ENCODE peak calls at places on chromosomes 7 and 10, in nine cellular contexts. X is Peyer's patch, N is right cardiac atrium, A is neuronal stem cell, V is uterus, S is dorsolateral prefrontal cortex, M is fibroblast of lung, C is A549, D is GM23338. L is an unnamed sample.

GRCh38 chr7:2863461-2864066 is 19.5 kb upstream of the GNA12 start:
- DNase-seq in X (peak; percentile 75), N (peak; percentile 91), A (no peak), V (peak; percentile 81), S (no peak), M (peak; percentile 97), C (peak; percentile 83), D (peak; percentile 58), L (peak; percentile 83)

GRCh38 chr7:2646336-2646679 is 14.5 kb downstream of the TTYH3 start:
- DNase-seq in X (no peak), N (no peak), A (no peak), V (no peak), S (no peak), M (no peak), C (no peak), D (no peak), L (no peak)

GRCh38 chr10:63699785-63700184 is 178.6 kb downstream of the REEP3 start:
- DNase-seq in X (no peak), N (peak; percentile 75), A (no peak), V (peak; percentile 57), S (no peak), M (peak; percentile 74), C (no peak), D (no peak), L (no peak)

GRCh38 chr7:2104107-2104710 is 128.5 kb downstream of the MAD1L1 start:
- DNase-seq in X (peak; percentile 69), N (peak; percentile 89), A (peak; percentile 64), V (peak; percentile 94), S (peak; percentile 71), M (peak; percentile 93), C (peak; percentile 81), D (peak; percentile 90), L (peak; percentile 83)

GRCh38 chr10:125687507-125688185 is 4.7 kb upstream of the TEX36 start:
- DNase-seq in X (no peak), N (no peak), A (no peak), V (no peak), S (no peak), M (no peak), C (no peak), D (no peak), L (no peak)

GRCh38 chr10:31413325-31413724 is 94.3 kb downstream of the ZEB1 start:
- DNase-seq in X (no peak), N (no peak), A (no peak), V (no peak), S (no peak), M (peak; percentile 9), C (no peak), D (no peak), L (no peak)

GRCh38 chr10:102644646-102645387 is 538 bp downstream of the TRIM8 start:
- DNase-seq in X (peak; percentile 86), N (peak; percentile 84), A (peak; percentile 62), V (peak; percentile 78), S (peak; percentile 77), M (peak; percentile 70), C (peak; percentile 90), D (peak; percentile 89), L (peak; percentile 81)

GRCh38 chr7:94274828-94275227 is 119.9 kb upstream of the COL1A2 start:
- DNase-seq in X (no peak), N (no peak), A (no peak), V (no peak), S (no peak), M (no peak), C (no peak), D (no peak), L (no peak)

GRCh38 chr7:14936530-14936929 is 34.0 kb upstream of the DGKB start:
- DNase-seq in X (no peak), N (no peak), A (no peak), V (peak; percentile 59), S (no peak), M (peak; percentile 30), C (peak; percentile 9), D (peak; percentile 15), L (peak; percentile 30)

GRCh38 chr10:23081891-23082290 is 13.5 kb upstream of the MSRB2 start:
- DNase-seq in X (no peak), N (no peak), A (no peak), V (no peak), S (no peak), M (peak; percentile 22), C (peak; percentile 51), D (peak; percentile 66), L (no peak)

DNA sequence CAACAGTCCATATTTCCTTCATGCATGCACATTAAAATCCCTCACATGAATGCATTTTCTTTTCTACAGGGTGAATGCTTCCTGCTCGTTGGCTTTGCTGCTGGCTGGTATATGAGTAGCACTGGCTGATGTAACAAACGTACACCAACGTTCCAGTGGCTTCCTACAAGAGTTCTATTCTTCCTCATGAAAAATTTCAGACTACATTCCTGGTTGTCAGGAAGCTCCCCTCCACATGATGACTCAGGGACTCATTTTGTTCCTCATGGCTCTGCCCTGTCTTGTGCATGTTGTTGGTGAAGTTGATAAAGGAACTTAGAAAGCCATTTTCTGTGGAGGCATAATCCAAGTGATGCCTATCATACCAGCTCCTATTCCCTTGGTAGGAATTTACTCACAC is 470.7 kb upstream of the KLF6 start:
- DNase-seq in X (no peak), N (no peak), A (no peak), V (no peak), S (no peak), M (no peak), C (no peak), D (no peak), L (no peak)
- H3K27ac ChIP-seq in X (no peak overlapping the region), N (no peak overlapping the region), A (no peak overlapping the region), V (no peak overlapping the region), S (no peak overlapping the region), M (no peak overlapping the region), C (no peak overlapping the region), D (no peak overlapping the region), L (no peak overlapping the region)

GRCh38 chr10:132554991-132555647 is 17.5 kb downstream of the INPP5A start:
- DNase-seq in X (peak; percentile 88), N (peak; percentile 59), A (no peak), V (no peak), S (no peak), M (no peak), C (no peak), D (no peak), L (peak; percentile 63)

GRCh38 chr10:132555648-132556575 is 18.3 kb downstream of the INPP5A start:
- DNase-seq in X (peak; percentile 48), N (no peak), A (no peak), V (no peak), S (no peak), M (no peak), C (no peak), D (no peak), L (no peak)

GRCh38 chr10:132551808-132552130 is 14.2 kb downstream of the INPP5A start:
- DNase-seq in X (no peak), N (no peak), A (no peak), V (no peak), S (no peak), M (no peak), C (no peak), D (no peak), L (no peak)

GRCh38 chr10:132556994-132557441 is 19.4 kb downstream of the INPP5A start:
- DNase-seq in X (no peak), N (no peak), A (no peak), V (no peak), S (no peak), M (no peak), C (no peak), D (no peak), L (no peak)

DNA sequence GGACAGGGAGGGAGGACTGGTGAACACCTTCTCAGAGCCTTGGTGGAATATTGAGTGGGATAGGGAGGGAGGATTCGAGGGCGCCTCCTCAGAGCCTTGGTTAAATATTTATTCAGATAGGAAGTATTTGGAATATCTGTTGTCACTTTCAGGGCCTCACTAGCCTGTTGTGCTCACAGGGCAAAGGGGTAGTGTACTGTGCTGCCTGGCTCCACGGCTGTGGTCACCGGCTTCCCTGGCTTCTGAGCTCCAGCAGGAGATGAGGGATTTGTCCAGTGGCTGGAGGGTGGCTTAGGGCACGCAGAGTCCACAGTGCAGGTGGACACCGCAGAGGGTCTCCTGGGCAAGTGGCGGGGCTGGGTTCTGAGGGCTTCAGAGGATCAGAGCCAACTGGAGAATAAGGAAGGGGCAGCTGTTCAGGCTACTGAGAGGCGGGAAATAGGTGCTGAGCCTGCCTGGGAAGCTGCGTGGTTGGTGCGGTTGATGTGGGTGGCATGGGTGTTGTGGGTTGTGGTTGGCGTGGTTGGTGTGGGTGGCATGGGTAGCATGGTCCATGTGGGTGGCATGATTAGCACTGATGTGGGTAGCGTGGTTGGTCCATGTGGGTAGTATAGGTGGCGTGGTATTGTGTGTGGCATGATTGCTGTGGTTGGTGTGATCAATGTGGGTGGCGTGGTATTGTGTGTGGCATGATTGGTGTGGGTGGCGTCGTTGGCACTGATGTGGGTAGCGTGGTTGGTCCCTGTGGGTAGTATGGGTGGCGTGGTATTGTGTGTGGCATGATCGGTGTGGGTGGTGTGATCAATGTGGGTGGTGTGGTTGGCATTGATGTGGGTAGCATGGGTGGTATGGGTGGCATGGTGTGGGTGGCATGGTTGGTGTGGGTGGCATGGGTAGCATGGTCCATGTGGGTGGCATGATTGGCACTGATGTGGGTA is 16.7 kb downstream of the INPP5A start:
- DNase-seq in X (peak; percentile 14), N (no peak), A (no peak), V (no peak), S (no peak), M (no peak), C (no peak), D (no peak), L (no peak)
- H3K27ac ChIP-seq in X (no peak overlapping the region), N (no peak overlapping the region), A (no peak overlapping the region), V (no peak overlapping the region), S (no peak overlapping the region), M (no peak overlapping the region), C (no peak overlapping the region), D (no peak overlapping the region), L (no peak overlapping the region)

DNA sequence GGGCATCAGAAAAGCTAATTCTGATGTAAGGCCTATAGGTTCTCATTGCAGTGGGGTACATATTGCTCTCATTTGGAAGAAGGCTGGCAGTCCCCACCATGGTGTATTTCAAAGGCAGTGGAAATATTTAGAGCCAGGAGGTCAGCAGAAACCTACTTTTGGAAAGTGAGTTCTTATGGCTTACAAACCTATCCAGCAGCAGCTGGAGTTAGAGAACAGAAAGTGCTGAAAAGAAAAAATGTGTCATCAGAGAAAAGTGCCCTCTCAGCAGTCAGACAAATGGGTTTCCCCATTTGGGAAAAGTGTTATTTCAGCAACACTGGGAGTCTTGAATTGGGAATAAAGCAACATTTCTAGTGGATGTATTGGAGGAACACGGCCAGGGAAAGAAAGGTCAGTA is 105.7 kb upstream of the IGFBP3 start:
- DNase-seq in X (no peak), N (no peak), A (no peak), V (no peak), S (no peak), M (no peak), C (no peak), D (no peak), L (no peak)
- H3K27ac ChIP-seq in X (no peak overlapping the region), N (no peak overlapping the region), A (no peak overlapping the region), V (no peak overlapping the region), S (no peak overlapping the region), M (no peak overlapping the region), C (no peak overlapping the region), D (no peak overlapping the region), L (no peak overlapping the region)

GRCh38 chr10:15624405-15625191 is 95.1 kb downstream of the ITGA8 start:
- DNase-seq in X (no peak), N (no peak), A (no peak), V (peak; percentile 30), S (no peak), M (peak; percentile 79), C (no peak), D (no peak), L (no peak)
- H3K27ac ChIP-seq in X (peak overlapping the region; percentile 10), N (no peak overlapping the region), A (no peak overlapping the region), V (peak overlapping the region; percentile 57), S (no peak overlapping the region), M (no peak overlapping the region), C (no peak overlapping the region), D (no peak overlapping the region), L (no peak overlapping the region)